ENCODE peak calls at places on chromosome 21, in four cellular contexts. K is HepG2, I is K562, Q is A549. C is an unnamed sample.

GRCh38 chr21:35333831-35334593 is 284.9 kb upstream of the RUNX1 start:
- DNase-seq in Q (no peak), I (no peak), K (no peak), C (no peak)

GRCh38 chr21:31294691-31295090 is 49.4 kb downstream of the TIAM1 start:
- DNase-seq in K (no peak), I (no peak), Q (no peak), C (no peak)

GRCh38 chr21:15592271-15592860 is 137.4 kb upstream of the USP25 start:
- DNase-seq in Q (peak), K (peak), I (peak), C (peak)

GRCh38 chr21:34839070-34839820 is 170.5 kb downstream of the CLIC6 start:
- DNase-seq in Q (no peak), K (no peak), I (no peak), C (no peak)

GRCh38 chr21:39012314-39013230 is 170.7 kb downstream of the PSMG1 start:
- DNase-seq in Q (peak), I (no peak), K (no peak), C (no peak)

GRCh38 chr21:38243732-38244406 is 12.9 kb upstream of the KCNJ15 start:
- DNase-seq in K (no peak), Q (no peak), I (no peak), C (no peak)

GRCh38 chr21:16473965-16474364 is 744.2 kb downstream of the USP25 start:
- DNase-seq in K (no peak), I (no peak), Q (no peak), C (no peak)

GRCh38 chr21:31866077-31866511 is 6.7 kb upstream of the HUNK start:
- DNase-seq in K (peak), Q (peak), I (peak), C (peak)

GRCh38 chr21:40752125-40752524 is 94.8 kb downstream of the DSCAM start:
- DNase-seq in I (no peak), K (no peak), Q (no peak), C (no peak)

GRCh38 chr21:28993293-28993629 is 584 bp upstream of the LTN1 start:
- DNase-seq in K (no peak), Q (no peak), I (peak), C (no peak)
- TF ChIP-seq REST in K (no peak), Q (no peak), I (no peak), C (no peak)

DNA sequence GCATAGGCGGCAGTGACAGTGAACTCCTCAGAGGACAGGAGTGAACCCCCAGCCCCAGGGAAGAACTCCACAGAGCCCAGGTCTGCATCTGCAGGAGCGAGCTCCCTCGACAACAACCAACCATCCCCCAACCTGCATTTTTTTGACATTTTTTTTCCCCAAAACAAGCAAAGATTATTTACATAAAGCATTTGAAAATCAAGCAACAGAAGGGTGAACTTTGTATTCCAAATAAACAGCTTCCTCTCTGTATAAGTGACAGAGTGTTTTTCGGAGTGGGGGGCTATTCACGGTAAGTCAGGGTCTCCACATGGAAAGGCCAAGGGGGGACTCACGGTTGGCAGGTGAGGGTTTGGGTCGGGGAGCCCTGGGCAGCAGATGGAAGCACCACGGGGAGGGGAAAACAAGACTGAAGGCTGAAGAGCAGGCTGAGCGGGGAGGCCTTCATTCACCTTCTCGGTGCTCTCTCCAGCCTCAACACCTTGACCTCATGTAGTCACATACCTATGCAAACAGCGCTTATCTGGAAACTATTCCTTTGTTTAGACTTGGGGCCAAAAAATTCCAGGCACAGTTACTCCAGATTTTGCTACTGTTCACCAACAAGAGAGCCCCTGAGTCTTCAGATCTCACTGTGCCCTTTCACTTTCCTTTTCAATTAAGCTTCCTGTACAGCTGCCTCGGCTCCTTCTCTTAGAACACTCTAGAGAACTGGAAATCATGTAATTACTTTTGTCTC is 27.6 kb downstream of the C2CD2 start:
- DNase-seq in I (no peak), Q (no peak), K (peak), C (no peak)
- TF ChIP-seq POLR2A in I (no peak), Q (no peak), K (peak), C (no peak)

GRCh38 chr21:46126321-46127238 is 28.7 kb downstream of the COL6A2 start:
- DNase-seq in K (no peak), Q (no peak), I (no peak), C (no peak)

GRCh38 chr21:46127239-46128105 is 27.9 kb downstream of the FTCD start:
- DNase-seq in Q (no peak), I (no peak), K (no peak), C (no peak)

GRCh38 chr21:46124926-46125845 is 27.3 kb downstream of the COL6A2 start:
- DNase-seq in Q (no peak), K (no peak), I (no peak), C (no peak)

GRCh38 chr21:46124083-46124925 is 26.4 kb downstream of the COL6A2 start:
- DNase-seq in Q (no peak), I (no peak), K (no peak), C (no peak)

DNA sequence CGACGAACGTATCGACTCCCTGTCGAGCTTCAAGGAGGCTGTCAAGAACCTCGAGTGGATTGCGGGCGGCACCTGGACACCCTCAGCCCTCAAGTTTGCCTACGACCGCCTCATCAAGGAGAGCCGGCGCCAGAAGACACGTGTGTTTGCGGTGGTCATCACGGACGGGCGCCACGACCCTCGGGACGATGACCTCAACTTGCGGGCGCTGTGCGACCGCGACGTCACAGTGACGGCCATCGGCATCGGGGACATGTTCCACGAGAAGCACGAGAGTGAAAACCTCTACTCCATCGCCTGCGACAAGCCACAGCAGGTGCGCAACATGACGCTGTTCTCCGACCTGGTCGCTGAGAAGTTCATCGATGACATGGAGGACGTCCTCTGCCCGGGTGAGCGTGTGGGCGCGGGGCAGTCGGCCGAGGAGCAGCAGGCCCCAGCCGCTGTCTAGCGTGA is 28.0 kb downstream of the COL6A2 start:
- DNase-seq in I (no peak), Q (no peak), K (no peak), C (no peak)
- TF ChIP-seq REST in I (no peak), Q (no peak), K (no peak), C (no peak)

GRCh38 chr21:14492890-14493289 is 53.2 kb downstream of the SAMSN1 start:
- DNase-seq in Q (no peak), I (no peak), K (no peak), C (no peak)

GRCh38 chr21:14491269-14491681 is 54.8 kb downstream of the SAMSN1 start:
- DNase-seq in Q (no peak), I (no peak), K (no peak), C (no peak)

GRCh38 chr21:14488805-14489204 is 57.3 kb downstream of the SAMSN1 start:
- DNase-seq in I (no peak), Q (no peak), K (no peak), C (no peak)

GRCh38 chr21:14495075-14495474 is 51.0 kb downstream of the SAMSN1 start:
- DNase-seq in Q (no peak), I (no peak), K (no peak), C (no peak)

DNA sequence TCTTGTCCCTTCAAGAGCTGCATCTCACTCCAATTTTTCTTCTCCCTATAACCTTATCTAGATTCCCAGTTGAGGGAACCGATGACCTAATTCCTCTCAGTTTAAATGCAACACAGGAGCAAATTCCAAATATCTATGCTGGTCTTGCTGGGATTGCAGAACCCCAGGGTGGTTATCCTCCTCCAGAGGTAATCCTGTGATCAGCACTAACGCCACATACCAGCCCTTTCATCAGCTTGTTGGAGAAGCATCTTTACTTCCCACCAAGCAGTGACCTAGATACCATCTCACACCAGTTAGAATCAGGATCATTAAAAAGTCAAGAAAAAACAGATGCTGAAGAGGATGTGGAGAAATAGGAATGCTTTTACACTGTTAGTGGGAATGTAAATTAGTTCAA is 52.4 kb downstream of the SAMSN1 start:
- DNase-seq in K (no peak), Q (no peak), I (no peak), C (no peak)
- TF ChIP-seq POLR2A in K (no peak), Q (no peak), I (no peak), C (no peak)

DNA sequence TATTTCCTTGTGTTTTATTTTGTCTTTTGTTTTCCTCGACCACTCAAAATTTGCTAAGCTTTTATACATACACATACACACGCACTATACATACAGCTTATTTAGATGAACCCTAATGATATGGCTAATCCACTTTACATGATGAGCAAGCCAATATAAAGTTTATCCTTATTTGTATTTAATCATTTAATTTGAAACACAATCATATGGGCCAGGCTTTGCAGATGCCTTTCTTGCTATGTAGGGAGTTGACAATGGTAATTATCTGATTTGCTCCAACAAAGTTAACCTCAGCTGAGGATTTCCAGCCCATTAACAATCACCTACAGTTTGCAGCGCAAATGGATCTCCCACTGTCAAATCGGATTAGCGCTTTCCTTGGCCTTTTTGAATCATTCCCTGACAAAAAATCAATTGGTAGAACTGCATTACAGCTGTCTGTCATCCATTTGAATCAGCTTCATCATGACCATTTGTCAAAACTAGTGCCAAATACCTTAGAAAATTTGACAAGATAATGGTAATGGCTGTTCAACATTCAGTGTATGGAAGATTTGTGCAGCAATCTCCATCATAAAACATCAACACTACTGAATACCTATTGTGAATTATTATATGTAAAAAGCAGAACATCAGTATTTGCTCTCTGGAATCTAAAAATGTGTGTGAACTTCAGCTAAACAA is 352.6 kb downstream of the MRPL39 start:
- DNase-seq in I (no peak), Q (no peak), K (no peak), C (no peak)
- TF ChIP-seq REST in I (no peak), Q (no peak), K (no peak), C (no peak)

GRCh38 chr21:46633561-46633960 is 1.9 kb upstream of the PRMT2 start:
- DNase-seq in I (no peak), Q (no peak), K (no peak), C (no peak)
- TF ChIP-seq POLR2A in I (no peak), Q (no peak), K (no peak), C (no peak)

GRCh38 chr21:43611598-43612369 is 47.5 kb downstream of the HSF2BP start:
- DNase-seq in I (peak), K (peak), Q (peak), C (peak)

GRCh38 chr21:43608664-43609063 is 50.6 kb downstream of the HSF2BP start:
- DNase-seq in Q (no peak), I (no peak), K (no peak), C (no peak)

GRCh38 chr21:43605320-43606244 is 53.7 kb downstream of the HSF2BP start:
- DNase-seq in I (no peak), K (no peak), Q (no peak), C (no peak)

GRCh38 chr21:43609501-43610340 is 49.6 kb downstream of the HSF2BP start:
- DNase-seq in K (peak), Q (peak), I (no peak), C (no peak)

GRCh38 chr21:43608225-43608624 is 51.1 kb downstream of the HSF2BP start:
- DNase-seq in I (no peak), K (no peak), Q (no peak), C (no peak)
- TF ChIP-seq REST in I (no peak), K (no peak), Q (no peak), C (no peak)

DNA sequence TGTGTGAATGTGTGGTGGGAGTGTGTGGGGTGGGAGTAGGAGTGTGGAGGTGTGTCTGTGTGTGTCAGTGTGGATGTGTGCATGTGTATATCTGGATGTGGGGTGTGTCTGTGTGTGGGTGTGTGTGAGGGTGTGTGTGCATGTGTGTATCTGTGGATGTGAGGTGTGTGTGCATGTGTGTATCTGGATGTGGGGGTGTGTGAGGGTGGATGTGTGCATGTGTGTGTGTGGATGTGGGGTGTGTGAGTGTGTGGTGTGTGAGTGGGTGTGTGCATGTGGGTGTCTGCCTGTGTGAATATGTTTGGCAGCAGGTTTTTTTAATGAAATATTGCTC is 106.1 kb downstream of the PDE9A start:
- DNase-seq in Q (no peak), K (no peak), I (no peak), C (no peak)
- TF ChIP-seq POLR2A in Q (no peak), K (no peak), I (no peak), C (no peak)

GRCh38 chr21:33290441-33290840 is 24.3 kb downstream of the IL10RB start:
- DNase-seq in Q (no peak), K (no peak), I (no peak), C (no peak)
- TF ChIP-seq REST in Q (no peak), K (no peak), I (no peak), C (no peak)

C was measured in HCT116.